ENCODE peak calls at places on chromosomes 4 and X, in eight cellular contexts. X, D, I, H, O, J, C and Q are unnamed samples.

GRCh38 chrX:25976683-25977310 is 161.3 kb upstream of the MAGEB18 start:
- DNase-seq in I (no peak), D (no peak), J (no peak), H (no peak), O (no peak), C (no peak), X (no peak), Q (no peak)

GRCh38 chrX:104376937-104377336 is 122.2 kb upstream of the ESX1 start:
- DNase-seq in I (no peak), D (no peak), H (no peak), C (no peak), X (no peak), J (no peak), O (no peak), Q (no peak)

GRCh38 chr4:96035727-96036126 is 195.8 kb downstream of the PDHA2 start:
- DNase-seq in O (no peak), X (no peak), D (no peak), H (peak; percentile 9), C (no peak), J (no peak), I (peak; percentile 23), Q (peak; percentile 60)

GRCh38 chrX:20362268-20363002 is 95.7 kb upstream of the RPS6KA3 start:
- DNase-seq in O (no peak), I (peak; percentile 63), J (no peak), H (peak; percentile 94), D (no peak), X (no peak), C (peak; percentile 63), Q (peak; percentile 68)

GRCh38 chr4:128385683-128386304 is 98.2 kb upstream of the PGRMC2 start:
- DNase-seq in C (no peak), H (no peak), I (no peak), X (no peak), O (no peak), J (no peak), D (no peak), Q (peak; percentile 58)

GRCh38 chr4:76772498-76773106 is 125.3 kb downstream of the SOWAHB start:
- DNase-seq in D (no peak), O (no peak), I (no peak), H (no peak), J (no peak), X (no peak), C (peak; percentile 46), Q (no peak)

GRCh38 chrX:19958530-19959486 is 32.1 kb downstream of the BCLAF3 start:
- DNase-seq in I (no peak), C (no peak), X (no peak), H (no peak), D (no peak), J (no peak), O (no peak), Q (no peak)

GRCh38 chr4:111323496-111323895 is 700.6 kb upstream of the PITX2 start:
- DNase-seq in H (no peak), I (no peak), X (no peak), C (no peak), D (no peak), J (no peak), O (no peak), Q (peak; percentile 41)

GRCh38 chr4:123919576-123920098 is 523.0 kb downstream of the SPRY1 start:
- DNase-seq in I (no peak), D (no peak), X (no peak), J (no peak), C (no peak), H (no peak), O (no peak), Q (no peak)

GRCh38 chr4:110085131-110085530 is 113.3 kb downstream of the ELOVL6 start:
- DNase-seq in J (no peak), C (peak; percentile 60), H (no peak), X (no peak), I (no peak), O (peak; percentile 93), D (no peak), Q (peak; percentile 71)